ENCODE peak calls at places on chromosomes 16 and 17, in five cellular contexts. U is GM23338, N is GM23248, C is MM.1S, J is PC-3. R is an unnamed sample.

GRCh38 chr16:48011888-48012658 is 143.7 kb downstream of the ABCC12 start:
- DNase-seq in J (no peak), U (no peak), N (no peak), C (peak; percentile 15), R (no peak)

GRCh38 chr16:81778861-81779539 is at the start of gene PLCG2:
- DNase-seq in N (peak; percentile 61), C (peak; percentile 66), U (peak; percentile 85), J (peak; percentile 65), R (peak; percentile 90)

GRCh38 chr17:42784361-42784760 is 4.0 kb downstream of the WNK4 start:
- DNase-seq in C (no peak), U (no peak), N (no peak), J (no peak), R (no peak)

GRCh38 chr17:72136692-72137550 is 16.1 kb downstream of the SOX9 start:
- DNase-seq in J (peak; percentile 98), N (peak; percentile 88), C (no peak), U (no peak), R (no peak)

GRCh38 chr17:7294614-7295153 is at the start of gene YBX2:
- DNase-seq in N (peak; percentile 52), C (peak; percentile 58), U (peak; percentile 98), J (peak; percentile 49), R (peak; percentile 95)

GRCh38 chr16:20673882-20674683 is 23.4 kb downstream of the ACSM1 start:
- DNase-seq in J (no peak), C (no peak), U (no peak), N (no peak), R (no peak)

GRCh38 chr17:81959362-81960129 is 1.4 kb downstream of the NOTUM start:
- DNase-seq in C (peak; percentile 52), J (peak; percentile 59), N (peak; percentile 73), U (peak; percentile 80), R (peak; percentile 83)

GRCh38 chr16:56357291-56357764 is 68.0 kb downstream of the AMFR start:
- DNase-seq in N (peak; percentile 83), U (peak; percentile 8), J (peak; percentile 11), C (no peak), R (peak; percentile 55)

GRCh38 chr17:73030995-73031394 is 61.5 kb downstream of the SLC39A11 start:
- DNase-seq in J (no peak), C (no peak), N (no peak), U (no peak), R (no peak)

GRCh38 chr16:30157214-30157613 is 26.2 kb upstream of the CORO1A start:
- DNase-seq in C (no peak), U (no peak), J (no peak), N (no peak), R (no peak)

GRCh38 chr17:32142857-32143524 is 689 bp downstream of the RHOT1 start:
- DNase-seq in U (peak; percentile 85), N (peak; percentile 68), C (peak; percentile 27), J (peak; percentile 75), R (peak; percentile 76)

GRCh38 chr16:59754854-59755253 is 1020.7 kb upstream of the GOT2 start:
- DNase-seq in U (no peak), C (no peak), J (no peak), N (no peak), R (no peak)

GRCh38 chr16:58034128-58034685 is 8.7 kb downstream of the MMP15 start:
- DNase-seq in U (no peak), J (no peak), N (no peak), C (no peak), R (no peak)

GRCh38 chr16:35598696-35599332 is 2139.4 kb downstream of the TP53TG3F start:
- DNase-seq in U (no peak), C (no peak), J (no peak), N (no peak), R (no peak)

GRCh38 chr16:87945351-87946042 is 5.7 kb upstream of the BANP start:
- DNase-seq in C (no peak), N (peak; percentile 58), U (peak; percentile 85), J (peak; percentile 93), R (peak; percentile 91)

GRCh38 chr17:38327936-38328335 is 15.8 kb downstream of the GPR179 start:
- DNase-seq in J (no peak), C (no peak), N (no peak), U (no peak), R (peak; percentile 1)

GRCh38 chr16:67939507-67940435 is 3.1 kb upstream of the PSMB10 start:
- DNase-seq in J (no peak), N (no peak), C (no peak), U (no peak), R (no peak)

GRCh38 chr17:63142836-63143235 is 176.8 kb downstream of the TANC2 start:
- DNase-seq in C (no peak), J (no peak), U (no peak), N (no peak), R (no peak)

GRCh38 chr17:10836966-10837599 is 804 bp downstream of the PIRT start:
- DNase-seq in J (no peak), U (no peak), C (no peak), N (no peak), R (no peak)

GRCh38 chr16:27426423-27427408 is 24.7 kb downstream of the IL21R start:
- DNase-seq in N (peak; percentile 94), J (peak; percentile 80), U (peak; percentile 49), C (no peak), R (no peak)

GRCh38 chr17:74677558-74678466 is 34.9 kb downstream of the CD300LF start:
- DNase-seq in N (peak; percentile 31), C (peak; percentile 24), J (peak; percentile 24), U (peak; percentile 46), R (peak; percentile 70)

GRCh38 chr16:13093676-13094075 is 192.3 kb downstream of the SHISA9 start:
- DNase-seq in U (peak; percentile 51), N (no peak), C (no peak), J (no peak), R (peak; percentile 46)

GRCh38 chr17:80834896-80835281 is 156.8 kb upstream of the CHMP6 start:
- DNase-seq in N (no peak), J (no peak), U (no peak), C (no peak), R (no peak)

DNA sequence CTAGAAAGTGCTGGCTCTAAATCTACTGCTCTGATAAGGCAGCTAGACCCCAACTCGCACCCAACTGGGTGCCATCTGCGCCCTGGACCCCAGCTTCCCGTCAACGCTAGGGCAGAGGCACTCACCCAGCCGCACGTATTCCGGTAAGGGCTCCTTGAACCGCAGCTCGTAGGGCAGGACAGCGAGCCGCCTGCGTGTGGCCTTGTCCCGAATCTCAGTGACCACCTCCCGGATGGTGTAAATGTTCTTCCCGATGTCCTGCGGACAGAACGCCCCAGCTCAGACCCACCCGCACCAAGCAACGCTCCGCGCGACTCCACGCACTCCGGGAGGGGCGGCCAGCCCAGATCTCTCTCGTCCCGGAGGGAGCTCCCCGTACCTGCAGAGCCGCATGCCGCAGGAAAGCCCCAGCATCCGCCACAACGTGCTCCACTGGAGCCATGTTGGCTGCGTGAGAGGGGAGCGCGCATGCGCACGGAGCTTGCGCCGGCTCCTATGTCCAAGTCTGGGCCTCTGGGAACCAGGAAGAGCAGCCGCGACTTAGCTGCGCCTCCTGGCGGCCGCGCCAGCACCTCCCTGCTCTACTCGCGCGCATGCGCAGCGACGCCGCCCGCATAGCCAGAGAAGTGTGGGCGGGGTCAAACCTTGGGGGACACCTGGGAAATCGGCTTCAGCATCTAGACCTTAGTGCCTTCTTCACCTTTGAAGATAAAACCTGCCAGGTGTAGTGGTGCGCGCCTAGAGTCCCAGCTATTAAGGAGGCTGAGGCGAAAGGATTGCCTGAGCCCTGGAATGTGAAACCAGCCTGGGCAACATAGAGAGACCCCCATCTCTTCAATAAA is at the start of gene NOB1:
- DNase-seq in N (peak; percentile 98), J (peak; percentile 95), C (peak; percentile 99), U (peak; percentile 98), R (peak; percentile 99)
- H3K79me2 ChIP-seq in N (peaks cover 51% of the 10 kb centered on the region), J (peaks cover 46% of the 10 kb centered on the region), C (peaks cover 48% of the 10 kb centered on the region), U (peaks cover 48% of the 10 kb centered on the region), R (peaks cover 45% of the 10 kb centered on the region)

GRCh38 chr16:89452925-89453324 is 37.4 kb downstream of the ANKRD11 start:
- DNase-seq in C (no peak), J (no peak), N (no peak), U (no peak), R (no peak)
- TF ChIP-seq EZH2phosphoT487 in C (no peak), J (no peak), N (no peak), U (no peak), R (no peak)

GRCh38 chr17:78184311-78184710 is 2.5 kb downstream of the TK1 start:
- DNase-seq in J (no peak), U (no peak), C (no peak), N (no peak), R (no peak)
- H3K27ac ChIP-seq in J (no peak overlapping the region), U (no peak overlapping the region), C (no peak overlapping the region), N (no peak overlapping the region), R (no peak overlapping the region)

GRCh38 chr17:55462234-55462633 is 40.6 kb upstream of the MMD start:
- DNase-seq in J (no peak), U (no peak), N (no peak), C (no peak), R (no peak)
- H3K79me2 ChIP-seq in J (no peaks in the 10 kb centered on the region), U (no peaks in the 10 kb centered on the region), N (no peaks in the 10 kb centered on the region), C (no peaks in the 10 kb centered on the region), R (no peaks in the 10 kb centered on the region)

GRCh38 chr17:48462946-48463345 is 32.9 kb upstream of the SKAP1 start:
- DNase-seq in C (peak; percentile 57), U (no peak), J (no peak), N (no peak), R (no peak)
- TF ChIP-seq EZH2phosphoT487 in C (no peak), U (no peak), J (no peak), N (no peak), R (no peak)

GRCh38 chr17:77371888-77372443 is 231.2 kb downstream of the SEC14L1 start:
- DNase-seq in N (no peak), J (no peak), C (peak; percentile 19), U (no peak), R (no peak)

GRCh38 chr17:77375108-77375507 is 234.3 kb downstream of the SEC14L1 start:
- DNase-seq in J (no peak), N (no peak), U (no peak), C (no peak), R (no peak)

GRCh38 chr17:77374170-77374936 is 233.6 kb downstream of the SEC14L1 start:
- DNase-seq in C (no peak), N (peak; percentile 86), J (no peak), U (peak; percentile 92), R (peak; percentile 94)

GRCh38 chr17:77372444-77373297 is 231.9 kb downstream of the SEC14L1 start:
- DNase-seq in J (no peak), N (peak; percentile 80), U (peak; percentile 94), C (peak; percentile 75), R (peak; percentile 91)

DNA sequence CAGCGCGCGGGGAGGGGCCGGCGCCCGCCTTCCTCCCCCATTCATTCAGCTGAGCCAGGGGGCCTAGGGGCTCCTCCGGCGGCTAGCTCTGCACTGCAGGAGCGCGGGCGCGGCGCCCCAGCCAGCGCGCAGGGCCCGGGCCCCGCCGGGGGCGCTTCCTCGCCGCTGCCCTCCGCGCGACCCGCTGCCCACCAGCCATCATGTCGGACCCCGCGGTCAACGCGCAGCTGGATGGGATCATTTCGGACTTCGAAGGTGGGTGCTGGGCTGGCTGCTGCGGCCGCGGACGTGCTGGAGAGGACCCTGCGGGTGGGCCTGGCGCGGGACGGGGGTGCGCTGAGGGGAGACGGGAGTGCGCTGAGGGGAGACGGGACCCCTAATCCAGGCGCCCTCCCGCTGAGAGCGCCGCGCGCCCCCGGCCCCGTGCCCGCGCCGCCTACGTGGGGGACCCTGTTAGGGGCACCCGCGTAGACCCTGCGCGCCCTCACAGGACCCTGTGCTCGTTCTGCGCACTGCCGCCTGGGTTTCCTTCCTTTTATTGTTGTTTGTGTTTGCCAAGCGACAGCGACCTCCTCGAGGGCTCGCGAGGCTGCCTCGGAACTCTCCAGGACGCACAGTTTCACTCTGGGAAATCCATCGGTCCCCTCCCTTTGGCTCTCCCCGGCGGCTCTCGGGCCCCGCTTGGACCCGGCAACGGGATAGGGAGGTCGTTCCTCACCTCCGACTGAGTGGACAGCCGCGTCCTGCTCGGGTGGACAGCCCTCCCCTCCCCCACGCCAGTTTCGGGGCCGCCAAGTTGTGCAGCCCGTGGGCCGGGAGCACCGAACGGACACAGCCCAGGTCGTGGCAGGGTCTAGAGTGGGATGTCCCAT is 232.8 kb downstream of the SEC14L1 start:
- DNase-seq in U (peak; percentile 71), J (no peak), C (no peak), N (peak; percentile 73), R (peak; percentile 71)
- H3K27ac ChIP-seq in U (peak overlapping the region; percentile 18), J (no peak overlapping the region), C (no peak overlapping the region), N (peak overlapping the region; percentile 81), R (peak overlapping the region; percentile 96)

R was measured in hepatocyte.